ENCODE peak calls at places on chromosomes 7 and 10, in six cellular contexts. One of them, this sample, is unnamed.

GRCh38 chr10:6464862-6465430 is 115.1 kb downstream of the PRKCQ start:
- DNase-seq in occipital lobe: no peak
- DNase-seq in SHP77 treated with DMSO at 0.1 percent for 48 hours: no peak
- DNase-seq in activated naive CD8-positive, alpha-beta T cell treated with anti-CD3 and anti-CD28 coated beads for 36 hours: no peak
- DNase-seq in heart left ventricle: no peak
- DNase-seq in fibroblast of pulmonary artery: no peak
- DNase-seq in this sample: no peak

GRCh38 chr7:21159506-21159905 is 268.4 kb upstream of the SP4 start:
- DNase-seq in occipital lobe: no peak
- DNase-seq in SHP77 treated with DMSO at 0.1 percent for 48 hours: no peak
- DNase-seq in activated naive CD8-positive, alpha-beta T cell treated with anti-CD3 and anti-CD28 coated beads for 36 hours: no peak
- DNase-seq in heart left ventricle: no peak
- DNase-seq in fibroblast of pulmonary artery: no peak
- DNase-seq in this sample: no peak

GRCh38 chr7:87146740-87147386 is 5.4 kb upstream of the DMTF1 start:
- DNase-seq in occipital lobe: no peak
- DNase-seq in SHP77 treated with DMSO at 0.1 percent for 48 hours: peak
- DNase-seq in activated naive CD8-positive, alpha-beta T cell treated with anti-CD3 and anti-CD28 coated beads for 36 hours: no peak
- DNase-seq in heart left ventricle: no peak
- DNase-seq in fibroblast of pulmonary artery: no peak
- DNase-seq in this sample: peak

GRCh38 chr10:74968621-74969019 is 142.2 kb downstream of the KAT6B start:
- DNase-seq in occipital lobe: no peak
- DNase-seq in SHP77 treated with DMSO at 0.1 percent for 48 hours: no peak
- DNase-seq in activated naive CD8-positive, alpha-beta T cell treated with anti-CD3 and anti-CD28 coated beads for 36 hours: no peak
- DNase-seq in heart left ventricle: no peak
- DNase-seq in fibroblast of pulmonary artery: no peak
- DNase-seq in this sample: no peak

GRCh38 chr10:2985729-2986232 is 81.6 kb upstream of the PFKP start:
- DNase-seq in occipital lobe: no peak
- DNase-seq in SHP77 treated with DMSO at 0.1 percent for 48 hours: no peak
- DNase-seq in activated naive CD8-positive, alpha-beta T cell treated with anti-CD3 and anti-CD28 coated beads for 36 hours: no peak
- DNase-seq in heart left ventricle: no peak
- DNase-seq in fibroblast of pulmonary artery: no peak
- DNase-seq in this sample: no peak

GRCh38 chr10:113073549-113074189 is 123.6 kb downstream of the TCF7L2 start:
- DNase-seq in occipital lobe: no peak
- DNase-seq in SHP77 treated with DMSO at 0.1 percent for 48 hours: no peak
- DNase-seq in activated naive CD8-positive, alpha-beta T cell treated with anti-CD3 and anti-CD28 coated beads for 36 hours: no peak
- DNase-seq in heart left ventricle: peak
- DNase-seq in fibroblast of pulmonary artery: peak
- DNase-seq in this sample: peak

GRCh38 chr7:38838992-38839391 is 70.0 kb downstream of the VPS41 start:
- DNase-seq in occipital lobe: no peak
- DNase-seq in SHP77 treated with DMSO at 0.1 percent for 48 hours: no peak
- DNase-seq in activated naive CD8-positive, alpha-beta T cell treated with anti-CD3 and anti-CD28 coated beads for 36 hours: no peak
- DNase-seq in heart left ventricle: no peak
- DNase-seq in fibroblast of pulmonary artery: no peak
- DNase-seq in this sample: no peak

GRCh38 chr10:116490028-116490662 is 55.6 kb upstream of the PNLIP start:
- DNase-seq in occipital lobe: no peak
- DNase-seq in SHP77 treated with DMSO at 0.1 percent for 48 hours: no peak
- DNase-seq in activated naive CD8-positive, alpha-beta T cell treated with anti-CD3 and anti-CD28 coated beads for 36 hours: no peak
- DNase-seq in heart left ventricle: no peak
- DNase-seq in fibroblast of pulmonary artery: peak
- DNase-seq in this sample: no peak

GRCh38 chr10:111360260-111360925 is 283.6 kb downstream of the ADRA2A start:
- DNase-seq in occipital lobe: no peak
- DNase-seq in SHP77 treated with DMSO at 0.1 percent for 48 hours: peak
- DNase-seq in activated naive CD8-positive, alpha-beta T cell treated with anti-CD3 and anti-CD28 coated beads for 36 hours: peak
- DNase-seq in heart left ventricle: no peak
- DNase-seq in fibroblast of pulmonary artery: peak
- DNase-seq in this sample: no peak

GRCh38 chr10:31413325-31413724 is 94.3 kb downstream of the ZEB1 start:
- DNase-seq in occipital lobe: no peak
- DNase-seq in SHP77 treated with DMSO at 0.1 percent for 48 hours: no peak
- DNase-seq in activated naive CD8-positive, alpha-beta T cell treated with anti-CD3 and anti-CD28 coated beads for 36 hours: no peak
- DNase-seq in heart left ventricle: no peak
- DNase-seq in fibroblast of pulmonary artery: peak
- DNase-seq in this sample: no peak

GRCh38 chr10:32384185-32384584 is 37.2 kb upstream of the EPC1 start:
- DNase-seq in occipital lobe: no peak
- DNase-seq in SHP77 treated with DMSO at 0.1 percent for 48 hours: no peak
- DNase-seq in activated naive CD8-positive, alpha-beta T cell treated with anti-CD3 and anti-CD28 coated beads for 36 hours: no peak
- DNase-seq in heart left ventricle: no peak
- DNase-seq in fibroblast of pulmonary artery: no peak
- DNase-seq in this sample: no peak

GRCh38 chr10:7700577-7701125 is 2.5 kb upstream of the ITIH2 start:
- DNase-seq in occipital lobe: no peak
- DNase-seq in SHP77 treated with DMSO at 0.1 percent for 48 hours: no peak
- DNase-seq in activated naive CD8-positive, alpha-beta T cell treated with anti-CD3 and anti-CD28 coated beads for 36 hours: no peak
- DNase-seq in heart left ventricle: no peak
- DNase-seq in fibroblast of pulmonary artery: peak
- DNase-seq in this sample: no peak

GRCh38 chr7:1160665-1161010 is 642 bp upstream of the ZFAND2A start:
- DNase-seq in occipital lobe: no peak
- DNase-seq in SHP77 treated with DMSO at 0.1 percent for 48 hours: no peak
- DNase-seq in activated naive CD8-positive, alpha-beta T cell treated with anti-CD3 and anti-CD28 coated beads for 36 hours: no peak
- DNase-seq in heart left ventricle: peak
- DNase-seq in fibroblast of pulmonary artery: no peak
- DNase-seq in this sample: peak

GRCh38 chr7:41189866-41190265 is 513.0 kb downstream of the INHBA start:
- DNase-seq in occipital lobe: no peak
- DNase-seq in SHP77 treated with DMSO at 0.1 percent for 48 hours: no peak
- DNase-seq in activated naive CD8-positive, alpha-beta T cell treated with anti-CD3 and anti-CD28 coated beads for 36 hours: no peak
- DNase-seq in heart left ventricle: no peak
- DNase-seq in fibroblast of pulmonary artery: peak
- DNase-seq in this sample: no peak

GRCh38 chr10:117686606-117687005 is 144.1 kb downstream of the EMX2 start:
- DNase-seq in occipital lobe: no peak
- DNase-seq in SHP77 treated with DMSO at 0.1 percent for 48 hours: no peak
- DNase-seq in activated naive CD8-positive, alpha-beta T cell treated with anti-CD3 and anti-CD28 coated beads for 36 hours: no peak
- DNase-seq in heart left ventricle: no peak
- DNase-seq in fibroblast of pulmonary artery: no peak
- DNase-seq in this sample: no peak

GRCh38 chr10:5665380-5666323 is 743 bp downstream of the ASB13 start:
- DNase-seq in occipital lobe: peak
- DNase-seq in SHP77 treated with DMSO at 0.1 percent for 48 hours: no peak
- DNase-seq in activated naive CD8-positive, alpha-beta T cell treated with anti-CD3 and anti-CD28 coated beads for 36 hours: no peak
- DNase-seq in heart left ventricle: no peak
- DNase-seq in fibroblast of pulmonary artery: no peak
- DNase-seq in this sample: no peak

GRCh38 chr7:135512135-135512887 is 2.4 kb upstream of the CNOT4 start:
- DNase-seq in occipital lobe: no peak
- DNase-seq in SHP77 treated with DMSO at 0.1 percent for 48 hours: peak
- DNase-seq in activated naive CD8-positive, alpha-beta T cell treated with anti-CD3 and anti-CD28 coated beads for 36 hours: peak
- DNase-seq in heart left ventricle: no peak
- DNase-seq in fibroblast of pulmonary artery: peak
- DNase-seq in this sample: no peak

GRCh38 chr10:124020871-124021823 is 72.3 kb downstream of the CHST15 start:
- DNase-seq in occipital lobe: no peak
- DNase-seq in SHP77 treated with DMSO at 0.1 percent for 48 hours: no peak
- DNase-seq in activated naive CD8-positive, alpha-beta T cell treated with anti-CD3 and anti-CD28 coated beads for 36 hours: no peak
- DNase-seq in heart left ventricle: no peak
- DNase-seq in fibroblast of pulmonary artery: no peak
- DNase-seq in this sample: no peak

GRCh38 chr10:101682172-101682825 is 12.7 kb downstream of the FBXW4 start:
- DNase-seq in occipital lobe: no peak
- DNase-seq in SHP77 treated with DMSO at 0.1 percent for 48 hours: no peak
- DNase-seq in activated naive CD8-positive, alpha-beta T cell treated with anti-CD3 and anti-CD28 coated beads for 36 hours: no peak
- DNase-seq in heart left ventricle: no peak
- DNase-seq in fibroblast of pulmonary artery: no peak
- DNase-seq in this sample: no peak

GRCh38 chr7:20932785-20933184 is 146.1 kb upstream of the SP8 start:
- DNase-seq in occipital lobe: no peak
- DNase-seq in SHP77 treated with DMSO at 0.1 percent for 48 hours: no peak
- DNase-seq in activated naive CD8-positive, alpha-beta T cell treated with anti-CD3 and anti-CD28 coated beads for 36 hours: no peak
- DNase-seq in heart left ventricle: no peak
- DNase-seq in fibroblast of pulmonary artery: no peak
- DNase-seq in this sample: no peak

GRCh38 chr7:33186187-33186586 is 56.8 kb downstream of the BBS9 start:
- DNase-seq in occipital lobe: no peak
- DNase-seq in SHP77 treated with DMSO at 0.1 percent for 48 hours: no peak
- DNase-seq in activated naive CD8-positive, alpha-beta T cell treated with anti-CD3 and anti-CD28 coated beads for 36 hours: no peak
- DNase-seq in heart left ventricle: no peak
- DNase-seq in fibroblast of pulmonary artery: peak
- DNase-seq in this sample: no peak

GRCh38 chr10:77069020-77069419 is 568.6 kb downstream of the KCNMA1 start:
- DNase-seq in occipital lobe: no peak
- DNase-seq in SHP77 treated with DMSO at 0.1 percent for 48 hours: no peak
- DNase-seq in activated naive CD8-positive, alpha-beta T cell treated with anti-CD3 and anti-CD28 coated beads for 36 hours: no peak
- DNase-seq in heart left ventricle: no peak
- DNase-seq in fibroblast of pulmonary artery: no peak
- DNase-seq in this sample: no peak

GRCh38 chr7:20183086-20183485 is 34.1 kb downstream of the MACC1 start:
- DNase-seq in occipital lobe: no peak
- DNase-seq in SHP77 treated with DMSO at 0.1 percent for 48 hours: no peak
- DNase-seq in activated naive CD8-positive, alpha-beta T cell treated with anti-CD3 and anti-CD28 coated beads for 36 hours: no peak
- DNase-seq in heart left ventricle: no peak
- DNase-seq in fibroblast of pulmonary artery: no peak
- DNase-seq in this sample: no peak

GRCh38 chr7:23469150-23469960 is 936 bp downstream of the IGF2BP3 start:
- DNase-seq in occipital lobe: no peak
- DNase-seq in SHP77 treated with DMSO at 0.1 percent for 48 hours: no peak
- DNase-seq in activated naive CD8-positive, alpha-beta T cell treated with anti-CD3 and anti-CD28 coated beads for 36 hours: peak
- DNase-seq in heart left ventricle: no peak
- DNase-seq in fibroblast of pulmonary artery: no peak
- DNase-seq in this sample: no peak

GRCh38 chr7:133300097-133300496 is 47.2 kb downstream of the EXOC4 start:
- DNase-seq in occipital lobe: no peak
- DNase-seq in SHP77 treated with DMSO at 0.1 percent for 48 hours: no peak
- DNase-seq in activated naive CD8-positive, alpha-beta T cell treated with anti-CD3 and anti-CD28 coated beads for 36 hours: no peak
- DNase-seq in heart left ventricle: no peak
- DNase-seq in fibroblast of pulmonary artery: no peak
- DNase-seq in this sample: no peak

GRCh38 chr10:104520653-104521052 is 120.4 kb upstream of the SORCS3 start:
- DNase-seq in occipital lobe: no peak
- DNase-seq in SHP77 treated with DMSO at 0.1 percent for 48 hours: no peak
- DNase-seq in activated naive CD8-positive, alpha-beta T cell treated with anti-CD3 and anti-CD28 coated beads for 36 hours: no peak
- DNase-seq in heart left ventricle: no peak
- DNase-seq in fibroblast of pulmonary artery: no peak
- DNase-seq in this sample: no peak

GRCh38 chr10:5038703-5039102 is 35.0 kb upstream of the AKR1C2 start:
- DNase-seq in occipital lobe: no peak
- DNase-seq in SHP77 treated with DMSO at 0.1 percent for 48 hours: no peak
- DNase-seq in activated naive CD8-positive, alpha-beta T cell treated with anti-CD3 and anti-CD28 coated beads for 36 hours: no peak
- DNase-seq in heart left ventricle: no peak
- DNase-seq in fibroblast of pulmonary artery: peak
- DNase-seq in this sample: no peak

GRCh38 chr7:100895701-100895955 is at the start of gene ACHE:
- DNase-seq in occipital lobe: no peak
- DNase-seq in SHP77 treated with DMSO at 0.1 percent for 48 hours: no peak
- DNase-seq in activated naive CD8-positive, alpha-beta T cell treated with anti-CD3 and anti-CD28 coated beads for 36 hours: no peak
- DNase-seq in heart left ventricle: no peak
- DNase-seq in fibroblast of pulmonary artery: no peak
- DNase-seq in this sample: no peak

GRCh38 chr10:16795410-16796073 is 21.7 kb downstream of the RSU1 start:
- DNase-seq in occipital lobe: no peak
- DNase-seq in SHP77 treated with DMSO at 0.1 percent for 48 hours: no peak
- DNase-seq in activated naive CD8-positive, alpha-beta T cell treated with anti-CD3 and anti-CD28 coated beads for 36 hours: no peak
- DNase-seq in heart left ventricle: no peak
- DNase-seq in fibroblast of pulmonary artery: no peak
- DNase-seq in this sample: no peak

GRCh38 chr7:130278892-130279690 is 12.4 kb downstream of the CPA2 start:
- DNase-seq in occipital lobe: no peak
- DNase-seq in SHP77 treated with DMSO at 0.1 percent for 48 hours: no peak
- DNase-seq in activated naive CD8-positive, alpha-beta T cell treated with anti-CD3 and anti-CD28 coated beads for 36 hours: no peak
- DNase-seq in heart left ventricle: no peak
- DNase-seq in fibroblast of pulmonary artery: peak
- DNase-seq in this sample: no peak

GRCh38 chr10:27383595-27384542 is 120.2 kb upstream of the RAB18 start:
- DNase-seq in occipital lobe: no peak
- DNase-seq in SHP77 treated with DMSO at 0.1 percent for 48 hours: peak
- DNase-seq in activated naive CD8-positive, alpha-beta T cell treated with anti-CD3 and anti-CD28 coated beads for 36 hours: no peak
- DNase-seq in heart left ventricle: no peak
- DNase-seq in fibroblast of pulmonary artery: no peak
- DNase-seq in this sample: no peak

GRCh38 chr7:129530881-129531391 is 28.6 kb downstream of the SMKR1 start:
- DNase-seq in occipital lobe: no peak
- DNase-seq in SHP77 treated with DMSO at 0.1 percent for 48 hours: no peak
- DNase-seq in activated naive CD8-positive, alpha-beta T cell treated with anti-CD3 and anti-CD28 coated beads for 36 hours: peak
- DNase-seq in heart left ventricle: no peak
- DNase-seq in fibroblast of pulmonary artery: peak
- DNase-seq in this sample: no peak

GRCh38 chr10:121444515-121444914 is 153.7 kb downstream of the FGFR2 start:
- DNase-seq in occipital lobe: no peak
- DNase-seq in SHP77 treated with DMSO at 0.1 percent for 48 hours: no peak
- DNase-seq in activated naive CD8-positive, alpha-beta T cell treated with anti-CD3 and anti-CD28 coated beads for 36 hours: no peak
- DNase-seq in heart left ventricle: no peak
- DNase-seq in fibroblast of pulmonary artery: no peak
- DNase-seq in this sample: no peak

This sample was measured in Right ventricle myocardium inferior.